ENCODE peak calls at places on chromosomes 12 and 14, in ten cellular contexts. Y, D, F, G, Q, R, X, L, O and B are unnamed samples.

GRCh38 chr12:28710882-28711281 is 438.2 kb upstream of the FAR2 start:
- DNase-seq in Y (no peak), D (no peak), F (no peak), G (no peak), Q (no peak), R (peak; percentile 45), X (no peak), L (no peak), O (no peak), B (no peak)

GRCh38 chr14:61992139-61992538 is 229.9 kb downstream of the SNAPC1 start:
- DNase-seq in Y (no peak), D (no peak), F (no peak), G (no peak), Q (no peak), R (no peak), X (no peak), L (no peak), O (no peak), B (no peak)

GRCh38 chr12:10497602-10498001 is 8.1 kb upstream of the EIF2S3B start:
- DNase-seq in Y (no peak), D (peak; percentile 41), F (no peak), G (peak; percentile 63), Q (no peak), R (peak; percentile 1), X (no peak), L (peak; percentile 6), O (no peak), B (no peak)

GRCh38 chr12:45863332-45863731 is 127.0 kb downstream of the SCAF11 start:
- DNase-seq in Y (no peak), D (no peak), F (no peak), G (no peak), Q (no peak), R (no peak), X (no peak), L (no peak), O (no peak), B (no peak)

GRCh38 chr12:132077322-132078100 is 66.6 kb downstream of the DDX51 start:
- DNase-seq in Y (no peak), D (no peak), F (no peak), G (no peak), Q (no peak), R (no peak), X (no peak), L (no peak), O (no peak), B (no peak)

GRCh38 chr14:74684444-74684843 is 28.4 kb downstream of the AREL1 start:
- DNase-seq in Y (no peak), D (no peak), F (no peak), G (no peak), Q (peak; percentile 40), R (no peak), X (no peak), L (no peak), O (peak; percentile 47), B (no peak)

GRCh38 chr12:82740-83139 is 16.2 kb downstream of the IQSEC3 start:
- DNase-seq in Y (no peak), D (no peak), F (no peak), G (no peak), Q (no peak), R (no peak), X (no peak), L (no peak), O (no peak), B (no peak)

GRCh38 chr14:104322531-104323466 is 184.4 kb downstream of the KIF26A start:
- DNase-seq in Y (no peak), D (peak; percentile 7), F (no peak), G (no peak), Q (no peak), R (no peak), X (no peak), L (no peak), O (no peak), B (no peak)